ENCODE peak calls at places on chromosomes 2 and 18, in nine cellular contexts. One of them, this sample, is unnamed.

GRCh38 chr2:235983016-235983415 is 185.2 kb downstream of the GBX2 start:
- DNase-seq in neuronal stem cell: no peak
- DNase-seq in right lobe of liver: no peak
- DNase-seq in tibial artery: no peak
- DNase-seq in stimulated activated CD4-positive, alpha-beta T cell treated with anti-CD3 and anti-CD28 coated beads, Interleukin-12 subunit alpha, Interleukin-12 subunit beta, amount 100 ng/mL, for 48 hours: no peak
- DNase-seq in epithelial cell of esophagus: no peak
- DNase-seq in GM06990: no peak
- DNase-seq in NCI-H345: no peak
- DNase-seq in osteoblast: no peak
- DNase-seq in this sample: no peak

GRCh38 chr2:137800386-137800785 is 163.9 kb upstream of the HNMT start:
- DNase-seq in neuronal stem cell: no peak
- DNase-seq in right lobe of liver: no peak
- DNase-seq in tibial artery: no peak
- DNase-seq in osteoblast: no peak
- DNase-seq in stimulated activated CD4-positive, alpha-beta T cell treated with anti-CD3 and anti-CD28 coated beads, Interleukin-12 subunit alpha, Interleukin-12 subunit beta, amount 100 ng/mL, for 48 hours: no peak
- DNase-seq in epithelial cell of esophagus: no peak
- DNase-seq in GM06990: no peak
- DNase-seq in NCI-H345: no peak
- DNase-seq in this sample: no peak

GRCh38 chr2:1538663-1539062 is 125.4 kb downstream of the TPO start:
- DNase-seq in stimulated activated CD4-positive, alpha-beta T cell treated with anti-CD3 and anti-CD28 coated beads, Interleukin-12 subunit alpha, Interleukin-12 subunit beta, amount 100 ng/mL, for 48 hours: no peak
- DNase-seq in epithelial cell of esophagus: peak
- DNase-seq in osteoblast: peak
- DNase-seq in GM06990: no peak
- DNase-seq in right lobe of liver: no peak
- DNase-seq in NCI-H345: peak
- DNase-seq in tibial artery: no peak
- DNase-seq in neuronal stem cell: peak
- DNase-seq in this sample: no peak

GRCh38 chr18:48539406-48540328 is 836 bp downstream of the CTIF start:
- DNase-seq in NCI-H345: peak
- DNase-seq in right lobe of liver: peak
- DNase-seq in osteoblast: peak
- DNase-seq in neuronal stem cell: peak
- DNase-seq in stimulated activated CD4-positive, alpha-beta T cell treated with anti-CD3 and anti-CD28 coated beads, Interleukin-12 subunit alpha, Interleukin-12 subunit beta, amount 100 ng/mL, for 48 hours: no peak
- DNase-seq in epithelial cell of esophagus: peak
- DNase-seq in tibial artery: peak
- DNase-seq in GM06990: peak
- DNase-seq in this sample: peak

GRCh38 chr2:46335404-46335965 is 38.3 kb downstream of the EPAS1 start:
- DNase-seq in epithelial cell of esophagus: peak
- DNase-seq in stimulated activated CD4-positive, alpha-beta T cell treated with anti-CD3 and anti-CD28 coated beads, Interleukin-12 subunit alpha, Interleukin-12 subunit beta, amount 100 ng/mL, for 48 hours: no peak
- DNase-seq in neuronal stem cell: peak
- DNase-seq in tibial artery: peak
- DNase-seq in osteoblast: peak
- DNase-seq in right lobe of liver: no peak
- DNase-seq in NCI-H345: no peak
- DNase-seq in GM06990: no peak
- DNase-seq in this sample: peak

GRCh38 chr2:74939919-74940812 is 18.3 kb upstream of the POLE4 start:
- DNase-seq in GM06990: no peak
- DNase-seq in right lobe of liver: no peak
- DNase-seq in tibial artery: no peak
- DNase-seq in stimulated activated CD4-positive, alpha-beta T cell treated with anti-CD3 and anti-CD28 coated beads, Interleukin-12 subunit alpha, Interleukin-12 subunit beta, amount 100 ng/mL, for 48 hours: no peak
- DNase-seq in NCI-H345: no peak
- DNase-seq in neuronal stem cell: no peak
- DNase-seq in epithelial cell of esophagus: no peak
- DNase-seq in osteoblast: no peak
- DNase-seq in this sample: no peak

GRCh38 chr2:30580394-30580793 is 133.3 kb downstream of the LCLAT1 start:
- DNase-seq in epithelial cell of esophagus: no peak
- DNase-seq in stimulated activated CD4-positive, alpha-beta T cell treated with anti-CD3 and anti-CD28 coated beads, Interleukin-12 subunit alpha, Interleukin-12 subunit beta, amount 100 ng/mL, for 48 hours: no peak
- DNase-seq in NCI-H345: no peak
- DNase-seq in osteoblast: no peak
- DNase-seq in GM06990: no peak
- DNase-seq in right lobe of liver: no peak
- DNase-seq in neuronal stem cell: no peak
- DNase-seq in tibial artery: no peak
- DNase-seq in this sample: no peak

GRCh38 chr2:112021781-112022231 is 33.3 kb upstream of the TMEM87B start:
- DNase-seq in NCI-H345: no peak
- DNase-seq in epithelial cell of esophagus: no peak
- DNase-seq in osteoblast: peak
- DNase-seq in tibial artery: no peak
- DNase-seq in GM06990: no peak
- DNase-seq in right lobe of liver: no peak
- DNase-seq in neuronal stem cell: no peak
- DNase-seq in stimulated activated CD4-positive, alpha-beta T cell treated with anti-CD3 and anti-CD28 coated beads, Interleukin-12 subunit alpha, Interleukin-12 subunit beta, amount 100 ng/mL, for 48 hours: no peak
- DNase-seq in this sample: no peak

GRCh38 chr2:4792126-4792525 is 900.1 kb upstream of the SOX11 start:
- DNase-seq in NCI-H345: no peak
- DNase-seq in tibial artery: no peak
- DNase-seq in GM06990: no peak
- DNase-seq in neuronal stem cell: no peak
- DNase-seq in stimulated activated CD4-positive, alpha-beta T cell treated with anti-CD3 and anti-CD28 coated beads, Interleukin-12 subunit alpha, Interleukin-12 subunit beta, amount 100 ng/mL, for 48 hours: no peak
- DNase-seq in osteoblast: no peak
- DNase-seq in right lobe of liver: no peak
- DNase-seq in epithelial cell of esophagus: no peak
- DNase-seq in this sample: no peak

GRCh38 chr2:27496357-27497287 is at the start of gene GCKR:
- DNase-seq in right lobe of liver: peak
- DNase-seq in neuronal stem cell: no peak
- DNase-seq in GM06990: no peak
- DNase-seq in stimulated activated CD4-positive, alpha-beta T cell treated with anti-CD3 and anti-CD28 coated beads, Interleukin-12 subunit alpha, Interleukin-12 subunit beta, amount 100 ng/mL, for 48 hours: no peak
- DNase-seq in tibial artery: no peak
- DNase-seq in osteoblast: peak
- DNase-seq in NCI-H345: no peak
- DNase-seq in epithelial cell of esophagus: peak
- DNase-seq in this sample: no peak

GRCh38 chr2:2507471-2507997 is 176.5 kb upstream of the MYT1L start:
- DNase-seq in GM06990: no peak
- DNase-seq in stimulated activated CD4-positive, alpha-beta T cell treated with anti-CD3 and anti-CD28 coated beads, Interleukin-12 subunit alpha, Interleukin-12 subunit beta, amount 100 ng/mL, for 48 hours: no peak
- DNase-seq in right lobe of liver: no peak
- DNase-seq in tibial artery: no peak
- DNase-seq in NCI-H345: no peak
- DNase-seq in epithelial cell of esophagus: no peak
- DNase-seq in osteoblast: no peak
- DNase-seq in neuronal stem cell: no peak
- DNase-seq in this sample: no peak

GRCh38 chr18:36127866-36128845 is 984 bp downstream of the SLC39A6 start:
- DNase-seq in GM06990: no peak
- DNase-seq in epithelial cell of esophagus: peak
- DNase-seq in stimulated activated CD4-positive, alpha-beta T cell treated with anti-CD3 and anti-CD28 coated beads, Interleukin-12 subunit alpha, Interleukin-12 subunit beta, amount 100 ng/mL, for 48 hours: no peak
- DNase-seq in right lobe of liver: peak
- DNase-seq in tibial artery: no peak
- DNase-seq in osteoblast: peak
- DNase-seq in neuronal stem cell: peak
- DNase-seq in NCI-H345: no peak
- DNase-seq in this sample: no peak

GRCh38 chr18:53458266-53458665 is 766.2 kb downstream of the MBD2 start:
- DNase-seq in neuronal stem cell: no peak
- DNase-seq in stimulated activated CD4-positive, alpha-beta T cell treated with anti-CD3 and anti-CD28 coated beads, Interleukin-12 subunit alpha, Interleukin-12 subunit beta, amount 100 ng/mL, for 48 hours: no peak
- DNase-seq in epithelial cell of esophagus: no peak
- DNase-seq in right lobe of liver: no peak
- DNase-seq in tibial artery: no peak
- DNase-seq in NCI-H345: peak
- DNase-seq in GM06990: no peak
- DNase-seq in osteoblast: no peak
- DNase-seq in this sample: no peak

GRCh38 chr2:58064136-58064535 is 17.5 kb downstream of the VRK2 start:
- DNase-seq in tibial artery: no peak
- DNase-seq in neuronal stem cell: no peak
- DNase-seq in stimulated activated CD4-positive, alpha-beta T cell treated with anti-CD3 and anti-CD28 coated beads, Interleukin-12 subunit alpha, Interleukin-12 subunit beta, amount 100 ng/mL, for 48 hours: no peak
- DNase-seq in osteoblast: no peak
- DNase-seq in right lobe of liver: no peak
- DNase-seq in GM06990: no peak
- DNase-seq in NCI-H345: no peak
- DNase-seq in epithelial cell of esophagus: no peak
- DNase-seq in this sample: no peak

GRCh38 chr2:18740428-18740827 is 151.1 kb upstream of the NT5C1B start:
- DNase-seq in stimulated activated CD4-positive, alpha-beta T cell treated with anti-CD3 and anti-CD28 coated beads, Interleukin-12 subunit alpha, Interleukin-12 subunit beta, amount 100 ng/mL, for 48 hours: no peak
- DNase-seq in NCI-H345: no peak
- DNase-seq in right lobe of liver: no peak
- DNase-seq in osteoblast: no peak
- DNase-seq in GM06990: no peak
- DNase-seq in epithelial cell of esophagus: no peak
- DNase-seq in tibial artery: peak
- DNase-seq in neuronal stem cell: no peak
- DNase-seq in this sample: peak

GRCh38 chr2:175170679-175171304 is 2.8 kb upstream of the ATF2 start:
- DNase-seq in stimulated activated CD4-positive, alpha-beta T cell treated with anti-CD3 and anti-CD28 coated beads, Interleukin-12 subunit alpha, Interleukin-12 subunit beta, amount 100 ng/mL, for 48 hours: no peak
- DNase-seq in right lobe of liver: no peak
- DNase-seq in osteoblast: no peak
- DNase-seq in neuronal stem cell: no peak
- DNase-seq in GM06990: no peak
- DNase-seq in NCI-H345: no peak
- DNase-seq in epithelial cell of esophagus: peak
- DNase-seq in tibial artery: no peak
- DNase-seq in this sample: no peak

GRCh38 chr2:42241517-42241916 is 72.4 kb downstream of the EML4 start:
- DNase-seq in osteoblast: no peak
- DNase-seq in stimulated activated CD4-positive, alpha-beta T cell treated with anti-CD3 and anti-CD28 coated beads, Interleukin-12 subunit alpha, Interleukin-12 subunit beta, amount 100 ng/mL, for 48 hours: no peak
- DNase-seq in right lobe of liver: no peak
- DNase-seq in GM06990: no peak
- DNase-seq in NCI-H345: no peak
- DNase-seq in epithelial cell of esophagus: no peak
- DNase-seq in neuronal stem cell: no peak
- DNase-seq in tibial artery: no peak
- DNase-seq in this sample: no peak

GRCh38 chr2:100767224-100767653 is 52.7 kb upstream of the NPAS2 start:
- DNase-seq in osteoblast: no peak
- DNase-seq in NCI-H345: no peak
- DNase-seq in GM06990: no peak
- DNase-seq in tibial artery: no peak
- DNase-seq in right lobe of liver: no peak
- DNase-seq in stimulated activated CD4-positive, alpha-beta T cell treated with anti-CD3 and anti-CD28 coated beads, Interleukin-12 subunit alpha, Interleukin-12 subunit beta, amount 100 ng/mL, for 48 hours: no peak
- DNase-seq in epithelial cell of esophagus: peak
- DNase-seq in neuronal stem cell: no peak
- DNase-seq in this sample: no peak

GRCh38 chr2:105545731-105546622 is 147.1 kb upstream of the FHL2 start:
- DNase-seq in neuronal stem cell: peak
- DNase-seq in osteoblast: peak
- DNase-seq in tibial artery: no peak
- DNase-seq in epithelial cell of esophagus: peak
- DNase-seq in right lobe of liver: peak
- DNase-seq in stimulated activated CD4-positive, alpha-beta T cell treated with anti-CD3 and anti-CD28 coated beads, Interleukin-12 subunit alpha, Interleukin-12 subunit beta, amount 100 ng/mL, for 48 hours: peak
- DNase-seq in NCI-H345: peak
- DNase-seq in GM06990: no peak
- DNase-seq in this sample: peak

GRCh38 chr2:8191427-8191826 is 490.4 kb upstream of the ID2 start:
- DNase-seq in right lobe of liver: no peak
- DNase-seq in tibial artery: no peak
- DNase-seq in stimulated activated CD4-positive, alpha-beta T cell treated with anti-CD3 and anti-CD28 coated beads, Interleukin-12 subunit alpha, Interleukin-12 subunit beta, amount 100 ng/mL, for 48 hours: no peak
- DNase-seq in neuronal stem cell: no peak
- DNase-seq in GM06990: no peak
- DNase-seq in osteoblast: no peak
- DNase-seq in epithelial cell of esophagus: no peak
- DNase-seq in NCI-H345: no peak
- DNase-seq in this sample: no peak

This sample was measured in lower lobe of right lung.